ENCODE peak calls at places on chromosomes 4 and X, in ten cellular contexts. T, K, P, O, E, Q, W, S, U and M are unnamed samples.

GRCh38 chr4:20195071-20195885 is 56.4 kb upstream of the SLIT2 start:
- DNase-seq in W (no peak), Q (no peak), O (no peak), K (no peak), U (peak), P (no peak), S (no peak), E (no peak), T (no peak), M (no peak)

GRCh38 chr4:113447695-113448265 is 313.8 kb downstream of the CAMK2D start:
- DNase-seq in U (no peak), K (no peak), S (peak), P (no peak), T (no peak), Q (no peak), E (no peak), O (no peak), W (no peak), M (no peak)

GRCh38 chr4:11728165-11728564 is 299.5 kb upstream of the HS3ST1 start:
- DNase-seq in P (no peak), Q (no peak), U (no peak), O (no peak), K (no peak), S (no peak), T (no peak), W (no peak), E (no peak), M (no peak)

GRCh38 chr4:138910914-138911336 is 104.7 kb upstream of the NOCT start:
- DNase-seq in K (no peak), P (peak), T (no peak), Q (peak), E (peak), U (peak), S (no peak), O (no peak), W (peak), M (peak)

GRCh38 chrX:138794285-138794684 is 82.8 kb upstream of the FGF13 start:
- DNase-seq in P (no peak), S (no peak), U (no peak), Q (peak), W (no peak), E (no peak), O (no peak), T (no peak), K (no peak), M (no peak)

GRCh38 chr4:53682196-53682595 is 90.9 kb upstream of the LNX1 start:
- DNase-seq in Q (no peak), W (no peak), T (no peak), O (no peak), E (no peak), P (no peak), S (no peak), K (no peak), U (peak), M (no peak)

GRCh38 chr4:47451657-47452056 is 11.8 kb downstream of the COMMD8 start:
- DNase-seq in T (no peak), P (no peak), O (no peak), S (no peak), U (no peak), W (no peak), Q (no peak), K (no peak), E (no peak), M (no peak)

GRCh38 chrX:153926863-153927685 is 1.0 kb upstream of the ARHGAP4 start:
- DNase-seq in S (peak), W (no peak), O (peak), U (peak), E (no peak), P (no peak), T (peak), K (peak), Q (peak), M (peak)

GRCh38 chrX:73683236-73683859 is 120.4 kb downstream of the CHIC1 start:
- DNase-seq in K (no peak), P (no peak), O (no peak), Q (peak), S (no peak), E (no peak), U (peak), W (no peak), T (no peak), M (no peak)

GRCh38 chrX:42952621-42953020 is 174.7 kb upstream of the PPP1R2C start:
- DNase-seq in O (no peak), Q (peak), U (no peak), E (no peak), K (no peak), W (no peak), P (no peak), S (no peak), T (no peak), M (no peak)

GRCh38 chr4:147994491-147995385 is 262.9 kb downstream of the ARHGAP10 start:
- DNase-seq in K (no peak), O (no peak), U (no peak), T (no peak), S (no peak), P (no peak), Q (no peak), E (no peak), W (no peak), M (no peak)

GRCh38 chrX:129496625-129497024 is 26.7 kb downstream of the SMARCA1 start:
- DNase-seq in U (peak), W (no peak), T (no peak), O (no peak), Q (no peak), E (no peak), P (no peak), K (no peak), S (no peak), M (no peak)

GRCh38 chr4:6018331-6018730 is at the start of gene C4orf50:
- DNase-seq in S (no peak), E (no peak), O (no peak), Q (no peak), U (no peak), K (no peak), P (no peak), T (no peak), W (no peak), M (no peak)

GRCh38 chrX:46770006-46770816 is 11.3 kb upstream of the SLC9A7 start:
- DNase-seq in Q (peak), T (no peak), U (peak), P (no peak), E (no peak), S (no peak), K (no peak), O (no peak), W (no peak), M (no peak)

GRCh38 chr4:139401368-139401767 is 52.6 kb upstream of the RAB33B start:
- DNase-seq in S (no peak), K (no peak), E (no peak), W (no peak), U (no peak), P (no peak), O (no peak), Q (no peak), T (no peak), M (no peak)

GRCh38 chrX:97705936-97706335 is 822.2 kb downstream of the RPA4 start:
- DNase-seq in W (no peak), T (no peak), U (no peak), K (no peak), E (no peak), P (no peak), S (no peak), O (no peak), Q (no peak), M (no peak)

GRCh38 chr4:14726441-14727405 is 275.6 kb upstream of the CPEB2 start:
- DNase-seq in E (no peak), U (peak), T (no peak), Q (peak), K (no peak), S (no peak), O (no peak), W (no peak), P (no peak), M (peak)

GRCh38 chr4:1952046-1952700 is 56.6 kb downstream of the NELFA start:
- DNase-seq in Q (no peak), W (no peak), O (no peak), S (no peak), E (no peak), U (no peak), T (no peak), P (no peak), K (no peak), M (no peak)

GRCh38 chr4:143514432-143514831 is 930 bp downstream of the SMARCA5 start:
- DNase-seq in K (no peak), W (peak), E (peak), O (no peak), S (peak), T (peak), Q (peak), U (peak), P (peak), M (peak)

GRCh38 chrX:43559643-43560042 is 96.5 kb upstream of the MAOA start:
- DNase-seq in E (no peak), U (peak), T (peak), Q (peak), K (peak), O (no peak), S (peak), P (peak), W (peak), M (peak)

GRCh38 chrX:45668686-45669443 is 468.2 kb upstream of the DIPK2B start:
- DNase-seq in S (no peak), K (no peak), Q (peak), E (no peak), W (no peak), O (no peak), U (peak), T (no peak), P (no peak), M (no peak)

GRCh38 chrX:41014776-41015175 is 70.5 kb upstream of the USP9X start:
- DNase-seq in U (peak), T (no peak), W (no peak), O (no peak), E (no peak), P (no peak), Q (peak), K (no peak), S (peak), M (no peak)

GRCh38 chr4:48369248-48369647 is 27.9 kb downstream of the SLAIN2 start:
- DNase-seq in E (no peak), K (no peak), T (no peak), U (peak), P (no peak), S (no peak), O (no peak), W (no peak), Q (no peak), M (no peak)

GRCh38 chr4:33149658-33150057 is 2429.5 kb downstream of the PCDH7 start:
- DNase-seq in S (no peak), O (no peak), K (no peak), T (no peak), Q (peak), U (no peak), P (no peak), W (no peak), E (no peak), M (no peak)

GRCh38 chr4:12471193-12471592 is 1012.9 kb downstream of the RAB28 start:
- DNase-seq in K (no peak), P (no peak), S (no peak), O (no peak), T (no peak), Q (no peak), E (no peak), U (no peak), W (no peak), M (no peak)

GRCh38 chrX:17553451-17553850 is 178.5 kb downstream of the NHS start:
- DNase-seq in Q (peak), T (no peak), K (no peak), W (no peak), U (peak), P (no peak), S (no peak), O (no peak), E (no peak), M (no peak)

GRCh38 chrX:130896816-130897508 is 6.0 kb downstream of the ENOX2 start:
- DNase-seq in P (no peak), T (no peak), O (no peak), S (no peak), Q (no peak), E (no peak), U (no peak), W (no peak), K (no peak), M (no peak)

GRCh38 chr4:165711436-165711835 is 161.6 kb upstream of the TLL1 start:
- DNase-seq in U (no peak), O (no peak), P (no peak), E (no peak), Q (no peak), W (no peak), K (no peak), S (no peak), T (no peak), M (no peak)

GRCh38 chr4:122576261-122577188 is 44.3 kb downstream of the IL21 start:
- DNase-seq in E (no peak), K (peak), U (peak), P (no peak), T (no peak), W (no peak), S (peak), Q (peak), O (no peak), M (no peak)

GRCh38 chr4:24118031-24118430 is 228.2 kb upstream of the PPARGC1A start:
- DNase-seq in K (no peak), W (no peak), S (no peak), Q (no peak), P (no peak), O (no peak), U (no peak), T (no peak), E (no peak), M (no peak)

GRCh38 chr4:89586318-89586717 is 250.6 kb downstream of the SNCA start:
- DNase-seq in U (no peak), S (no peak), W (no peak), P (no peak), K (no peak), T (no peak), O (no peak), E (no peak), Q (no peak), M (no peak)

GRCh38 chr4:74056858-74057562 is 18.5 kb upstream of the CXCL3 start:
- DNase-seq in T (no peak), S (no peak), O (no peak), E (no peak), K (no peak), W (no peak), U (peak), Q (peak), P (no peak), M (no peak)

GRCh38 chrX:51876441-51876840 is 17.0 kb upstream of the MAGED1 start:
- DNase-seq in E (no peak), O (no peak), T (no peak), Q (no peak), K (no peak), W (no peak), P (no peak), U (no peak), S (no peak), M (no peak)

GRCh38 chr4:3399277-3400194 is 42.2 kb upstream of the HGFAC start:
- DNase-seq in P (no peak), E (no peak), O (no peak), K (no peak), T (no peak), Q (peak), W (no peak), S (no peak), U (peak), M (no peak)

GRCh38 chr4:80036949-80037348 is 36.1 kb downstream of the ANTXR2 start:
- DNase-seq in T (no peak), E (no peak), Q (no peak), S (no peak), O (no peak), K (no peak), P (no peak), U (peak), W (no peak), M (no peak)